ENCODE peak calls at places on chromosome 7, in four cellular contexts. E, W, O and K are unnamed samples.

GRCh38 chr7:151091431-151091830 is 5.2 kb downstream of the AGAP3 start:
- DNase-seq in E (no peak), O (no peak), W (peak), K (peak)

GRCh38 chr7:24778543-24779282 is 21.4 kb upstream of the GSDME start:
- DNase-seq in O (peak), W (no peak), E (no peak), K (no peak)

GRCh38 chr7:99947608-99948007 is 18.2 kb upstream of the GJC3 start:
- DNase-seq in O (no peak), E (no peak), W (no peak), K (no peak)

GRCh38 chr7:39592586-39592985 is 26.4 kb downstream of the YAE1 start:
- DNase-seq in O (peak), E (no peak), W (no peak), K (no peak)

GRCh38 chr7:126856691-126857291 is 395.9 kb downstream of the GRM8 start:
- DNase-seq in W (no peak), O (no peak), E (peak), K (peak)

GRCh38 chr7:962401-963081 is 8.1 kb upstream of the ADAP1 start:
- DNase-seq in E (no peak), O (no peak), W (no peak), K (no peak)

GRCh38 chr7:105675873-105676484 is 94.7 kb upstream of the EFCAB10 start:
- DNase-seq in O (no peak), W (no peak), E (no peak), K (no peak)

GRCh38 chr7:44213872-44214595 is 13.3 kb downstream of the YKT6 start:
- DNase-seq in W (peak), E (peak), O (peak), K (peak)

GRCh38 chr7:101913876-101914275 is 96.5 kb downstream of the CUX1 start:
- DNase-seq in O (peak), E (no peak), W (no peak), K (no peak)

GRCh38 chr7:136509466-136509865 is 359.0 kb upstream of the CHRM2 start:
- DNase-seq in O (no peak), W (no peak), E (no peak), K (no peak)

GRCh38 chr7:30656006-30656575 is 26.2 kb downstream of the CRHR2 start:
- DNase-seq in O (no peak), E (no peak), W (no peak), K (no peak)

GRCh38 chr7:91656486-91657237 is 223.8 kb downstream of the MTERF1 start:
- DNase-seq in E (no peak), O (no peak), W (no peak), K (peak)

GRCh38 chr7:44534501-44534900 is 6.6 kb downstream of the NPC1L1 start:
- DNase-seq in O (no peak), E (peak), W (peak), K (peak)

GRCh38 chr7:12550956-12551355 is 19.6 kb upstream of the SCIN start:
- DNase-seq in O (peak), W (no peak), E (no peak), K (peak)

GRCh38 chr7:43937444-43937843 is 11.2 kb downstream of the UBE2D4 start:
- DNase-seq in E (no peak), O (no peak), W (no peak), K (no peak)

GRCh38 chr7:1368682-1369571 is 90.3 kb downstream of the MICALL2 start:
- DNase-seq in W (peak), E (peak), O (no peak), K (peak)

GRCh38 chr7:94300176-94300835 is 94.4 kb upstream of the COL1A2 start:
- DNase-seq in E (no peak), O (no peak), W (no peak), K (no peak)

GRCh38 chr7:43645699-43646226 is 62.9 kb downstream of the STK17A start:
- DNase-seq in E (no peak), O (no peak), W (no peak), K (no peak)

GRCh38 chr7:47458057-47458456 is 123.9 kb downstream of the TNS3 start:
- DNase-seq in W (no peak), E (no peak), O (peak), K (no peak)

GRCh38 chr7:112174192-112174591 is 32.0 kb downstream of the DOCK4 start:
- DNase-seq in O (no peak), W (no peak), E (no peak), K (no peak)

GRCh38 chr7:27194641-27195379 is 5.1 kb downstream of the HOXA13 start:
- DNase-seq in O (no peak), W (peak), E (no peak), K (no peak)

GRCh38 chr7:151117041-151117440 is 30.8 kb downstream of the AGAP3 start:
- DNase-seq in E (no peak), O (no peak), W (no peak), K (no peak)

GRCh38 chr7:43449577-43449976 is 133.3 kb upstream of the STK17A start:
- DNase-seq in O (no peak), W (no peak), E (peak), K (no peak)

GRCh38 chr7:157224627-157225026 is 85.9 kb downstream of the UBE3C start:
- DNase-seq in O (peak), W (no peak), E (no peak), K (no peak)

GRCh38 chr7:80498481-80499349 is 13.1 kb downstream of the GNAT3 start:
- DNase-seq in E (no peak), W (no peak), O (peak), K (no peak)

GRCh38 chr7:259751-260405 is 30.1 kb upstream of the FOXL3 start:
- DNase-seq in O (no peak), W (no peak), E (no peak), K (no peak)

GRCh38 chr7:76372984-76373833 is 14.4 kb upstream of the YWHAG start:
- DNase-seq in E (no peak), O (peak), W (no peak), K (peak)

GRCh38 chr7:18117482-18117881 is 89.8 kb upstream of the PRPS1L1 start:
- DNase-seq in E (no peak), O (peak), W (no peak), K (peak)

GRCh38 chr7:65444899-65445823 is 71.5 kb downstream of the ZNF92 start:
- DNase-seq in W (no peak), O (no peak), E (no peak), K (no peak)

GRCh38 chr7:137731436-137731835 is 115.3 kb downstream of the DGKI start:
- DNase-seq in O (peak), W (no peak), E (no peak), K (no peak)

GRCh38 chr7:137940656-137941518 is 61.0 kb downstream of the CREB3L2 start:
- DNase-seq in E (no peak), O (peak), W (no peak), K (peak)

DNA sequence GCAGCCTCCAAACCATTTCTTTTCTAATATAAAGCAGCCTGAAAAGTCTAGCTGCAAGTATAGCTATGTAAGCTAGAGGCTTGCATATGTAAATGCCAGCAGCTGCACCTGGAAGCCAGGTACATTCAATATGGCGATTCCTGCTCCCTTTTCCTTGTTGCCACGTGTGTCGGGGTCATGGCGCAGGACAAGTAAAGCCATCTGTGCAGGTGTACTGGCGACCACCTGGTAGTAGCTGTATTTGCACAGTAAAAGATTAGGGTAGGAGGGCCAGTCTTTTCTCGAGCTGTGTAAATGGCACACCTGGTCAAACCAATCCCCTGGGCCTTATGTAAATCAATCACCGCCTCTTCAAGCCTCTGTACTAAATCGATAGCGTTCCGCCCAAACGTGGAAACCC is 484.5 kb downstream of the MAGI2 start:
- DNase-seq in O (no peak), W (no peak), E (no peak), K (no peak)
- H4K8ac ChIP-seq in O (no peak), W (no peak), E (no peak), K (no peak)

DNA sequence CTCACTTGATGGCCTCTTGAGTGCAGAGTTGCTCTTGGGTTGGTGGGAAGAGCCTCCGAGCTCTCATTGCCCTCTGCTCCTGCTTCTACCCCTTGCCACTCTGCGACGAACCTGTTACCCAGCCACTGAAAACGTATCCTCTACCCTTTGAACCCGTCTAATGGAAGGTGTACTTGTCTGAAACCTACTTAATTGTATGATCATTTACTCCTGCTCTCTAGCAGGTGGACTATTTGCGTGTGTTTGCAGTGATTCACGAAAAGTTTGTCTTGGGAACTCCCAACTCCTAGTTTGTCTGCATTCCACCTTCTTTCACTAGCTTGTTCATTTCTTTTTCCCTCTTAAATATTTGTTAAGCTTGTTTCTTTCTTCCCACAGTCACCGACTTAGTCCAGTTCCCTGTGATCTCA is 503 bp downstream of the CROT start:
- DNase-seq in E (no peak), O (no peak), W (no peak), K (no peak)
- H4K8ac ChIP-seq in E (no peak), O (peak), W (no peak), K (no peak)

DNA sequence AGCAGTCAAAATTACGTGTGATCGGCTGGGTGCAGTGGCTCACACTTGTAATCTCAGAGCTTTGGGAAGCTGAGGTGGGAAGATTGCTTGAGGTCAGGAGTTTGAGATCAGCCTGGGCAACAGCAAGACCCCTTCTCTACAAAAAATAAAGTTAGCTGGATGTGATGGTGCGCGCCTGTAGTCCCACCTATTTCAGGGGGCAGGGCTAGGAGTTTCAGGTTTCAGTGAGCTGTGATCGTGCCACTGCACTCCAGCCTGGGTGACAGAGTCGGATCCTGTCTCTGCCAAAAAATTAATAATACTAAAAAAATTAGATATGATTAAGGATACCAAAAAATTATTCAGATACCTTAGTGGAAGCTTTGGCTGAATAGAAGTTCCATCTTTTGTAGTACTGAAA is 136.4 kb downstream of the SDK1 start:
- DNase-seq in O (no peak), W (no peak), E (no peak), K (no peak)
- H4K8ac ChIP-seq in O (peak), W (no peak), E (no peak), K (no peak)

GRCh38 chr7:26151650-26151952 is 397 bp upstream of the NFE2L3 start:
- DNase-seq in O (no peak), E (no peak), W (no peak), K (no peak)
- H4K8ac ChIP-seq in O (peak), E (no peak), W (peak), K (no peak)

GRCh38 chr7:134835463-134835823 is 56.0 kb downstream of the CALD1 start:
- DNase-seq in W (no peak), O (no peak), E (no peak), K (no peak)
- H4K8ac ChIP-seq in W (no peak), O (no peak), E (no peak), K (no peak)

DNA sequence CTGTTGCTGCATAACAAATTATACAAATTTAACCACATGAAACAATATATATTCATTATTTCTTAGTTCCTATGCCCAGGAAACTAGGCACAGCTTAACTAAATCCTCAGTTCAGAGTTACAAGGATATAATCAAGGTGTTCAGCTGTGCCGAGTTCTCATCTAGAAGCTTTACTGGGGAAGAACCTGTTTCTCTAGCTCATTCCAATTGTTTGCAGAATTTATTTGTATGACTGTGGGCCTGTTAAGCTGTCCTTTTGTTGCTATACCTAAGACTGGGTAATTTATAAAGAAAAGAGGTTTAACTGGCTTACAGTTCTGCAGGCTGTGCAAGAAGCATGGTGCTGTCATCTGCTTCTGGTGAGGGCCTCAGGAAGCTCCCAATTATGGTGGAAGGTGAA is 21.8 kb upstream of the MDFIC start:
- DNase-seq in O (no peak), W (no peak), E (no peak), K (no peak)
- H4K8ac ChIP-seq in O (no peak), W (no peak), E (no peak), K (no peak)

GRCh38 chr7:96709381-96710228 is at the start of gene SEM1:
- DNase-seq in O (peak), E (peak), W (peak), K (peak)
- H4K8ac ChIP-seq in O (peak), E (no peak), W (peak), K (no peak)